ENCODE peak calls at places on chromosome 20, in seven cellular contexts. T is uterus, H is IMR-90, K is A549, D is Peyer's patch, F is stomach, E is adrenal gland. J is an unnamed sample.

GRCh38 chr20:58630063-58630462 is 21.0 kb upstream of the STX16 start:
- DNase-seq in T (no peak), H (peak), K (peak), D (no peak), F (no peak), E (no peak), J (no peak)

GRCh38 chr20:59015812-59016711 is 3.2 kb upstream of the TUBB1 start:
- DNase-seq in T (no peak), H (no peak), K (no peak), D (peak), F (no peak), E (no peak), J (peak)

GRCh38 chr20:38109657-38110524 is 55.2 kb downstream of the TGM2 start:
- DNase-seq in T (peak), H (peak), K (peak), D (peak), F (no peak), E (peak), J (peak)

GRCh38 chr20:37535443-37536132 is 7.9 kb upstream of the BLCAP start:
- DNase-seq in T (no peak), H (no peak), K (no peak), D (peak), F (no peak), E (no peak), J (no peak)

GRCh38 chr20:13852321-13852720 is 67.5 kb downstream of the NDUFAF5 start:
- DNase-seq in T (no peak), H (no peak), K (no peak), D (no peak), F (no peak), E (no peak), J (no peak)

GRCh38 chr20:51461306-51461705 is 81.2 kb downstream of the NFATC2 start:
- DNase-seq in T (no peak), H (no peak), K (no peak), D (no peak), F (no peak), E (no peak), J (no peak)

GRCh38 chr20:8601542-8601912 is 467.4 kb upstream of the PLCB4 start:
- DNase-seq in T (no peak), H (no peak), K (no peak), D (no peak), F (no peak), E (no peak), J (no peak)

GRCh38 chr20:57807418-57808265 is 97.8 kb upstream of the PMEPA1 start:
- DNase-seq in T (peak), H (no peak), K (no peak), D (no peak), F (no peak), E (no peak), J (no peak)

GRCh38 chr20:23350855-23351838 is 556 bp downstream of the NXT1 start:
- DNase-seq in T (peak), H (peak), K (peak), D (peak), F (peak), E (peak), J (peak)

DNA sequence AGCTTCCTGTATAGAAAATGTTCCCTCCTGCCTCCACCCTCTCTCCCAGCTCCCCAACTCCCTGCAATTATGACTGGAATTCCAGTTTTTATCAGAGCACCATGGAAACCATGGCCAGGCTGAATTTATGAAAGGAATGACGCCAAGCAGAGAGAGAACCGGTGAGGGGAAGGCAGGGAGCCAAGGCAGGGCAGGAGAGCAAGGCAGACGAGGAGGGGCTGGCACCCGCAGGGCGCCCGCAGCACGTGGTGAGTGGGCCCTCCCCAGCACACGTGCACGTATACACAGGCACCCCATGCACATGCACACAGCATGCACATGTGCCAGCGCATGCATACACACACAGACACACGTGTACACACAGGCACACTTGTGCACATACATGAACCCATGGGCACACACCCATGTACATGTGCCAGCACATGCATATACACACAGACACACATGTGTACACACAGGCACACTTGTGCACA is 27.4 kb upstream of the MRGBP start:
- DNase-seq in T (no peak), H (peak), K (no peak), D (no peak), F (peak), E (peak), J (no peak)
- TF ChIP-seq POLR2A in T (no peak), H (no peak), K (no peak), D (no peak), F (no peak), E (peak), J (no peak)

GRCh38 chr20:63478346-63479302 is 6.2 kb upstream of the KCNQ2 start:
- DNase-seq in T (no peak), H (no peak), K (no peak), D (no peak), F (no peak), E (no peak), J (no peak)
- TF ChIP-seq POLR2A in T (no peak), H (no peak), K (no peak), D (no peak), F (no peak), E (no peak), J (no peak)

GRCh38 chr20:3767434-3768341 is at the start of gene ADISSP:
- DNase-seq in T (peak), H (peak), K (peak), D (peak), F (peak), E (peak), J (peak)
- TF ChIP-seq POLR2A in T (peak), H (peak), K (peak), D (peak), F (no peak), E (peak), J (peak)

GRCh38 chr20:25207960-25208534 is 12.5 kb downstream of the ENTPD6 start:
- DNase-seq in T (no peak), H (no peak), K (no peak), D (no peak), F (peak), E (no peak), J (no peak)
- TF ChIP-seq POLR2A in T (no peak), H (no peak), K (no peak), D (no peak), F (no peak), E (no peak), J (no peak)

GRCh38 chr20:41214202-41214601 is 76.9 kb downstream of the PLCG1 start:
- DNase-seq in T (no peak), H (no peak), K (no peak), D (no peak), F (no peak), E (no peak), J (no peak)

GRCh38 chr20:41218466-41218865 is 81.1 kb downstream of the PLCG1 start:
- DNase-seq in T (no peak), H (peak), K (no peak), D (no peak), F (no peak), E (peak), J (no peak)

GRCh38 chr20:41217422-41217821 is 80.1 kb downstream of the PLCG1 start:
- DNase-seq in T (no peak), H (no peak), K (no peak), D (no peak), F (no peak), E (no peak), J (no peak)

GRCh38 chr20:41214666-41215065 is 77.3 kb downstream of the PLCG1 start:
- DNase-seq in T (no peak), H (no peak), K (no peak), D (no peak), F (no peak), E (no peak), J (no peak)

GRCh38 chr20:41213150-41213820 is 75.9 kb downstream of the PLCG1 start:
- DNase-seq in T (no peak), H (peak), K (no peak), D (no peak), F (no peak), E (peak), J (peak)
- TF ChIP-seq POLR2A in T (no peak), H (no peak), K (no peak), D (no peak), F (no peak), E (no peak), J (no peak)

GRCh38 chr20:3812259-3812681 is 8.1 kb upstream of the AP5S1 start:
- DNase-seq in T (no peak), H (no peak), K (no peak), D (no peak), F (no peak), E (no peak), J (no peak)
- TF ChIP-seq POLR2A in T (no peak), H (no peak), K (no peak), D (no peak), F (no peak), E (no peak), J (no peak)

GRCh38 chr20:42113236-42113635 is 495.1 kb upstream of the CHD6 start:
- DNase-seq in T (no peak), H (no peak), K (no peak), D (no peak), F (no peak), E (no peak), J (no peak)

GRCh38 chr20:42111349-42111748 is 493.2 kb upstream of the CHD6 start:
- DNase-seq in T (no peak), H (no peak), K (no peak), D (no peak), F (no peak), E (no peak), J (no peak)

GRCh38 chr20:42118001-42118400 is 499.8 kb upstream of the CHD6 start:
- DNase-seq in T (no peak), H (no peak), K (no peak), D (no peak), F (no peak), E (no peak), J (no peak)

GRCh38 chr20:42110301-42110700 is 492.1 kb upstream of the CHD6 start:
- DNase-seq in T (no peak), H (no peak), K (no peak), D (no peak), F (no peak), E (no peak), J (no peak)

DNA sequence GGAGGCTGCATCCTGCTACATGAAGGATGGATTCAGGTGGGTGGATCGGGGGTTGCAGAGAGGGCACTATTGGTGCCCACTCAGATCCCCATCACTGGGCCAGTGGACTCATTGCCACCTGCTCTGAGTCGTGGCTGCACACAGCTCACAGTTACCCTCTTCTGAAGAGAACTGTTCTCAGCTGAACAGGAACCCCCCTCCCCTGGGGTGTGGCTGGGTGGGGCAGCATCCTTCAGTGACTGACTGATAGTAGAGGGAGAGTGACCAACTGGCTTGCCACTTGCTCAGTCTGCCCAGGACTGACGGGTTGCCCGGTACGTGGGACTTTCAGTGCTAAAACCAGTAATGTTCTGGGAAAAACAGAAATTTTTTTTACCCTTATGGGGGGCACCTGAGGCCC is 494.0 kb upstream of the CHD6 start:
- DNase-seq in T (no peak), H (no peak), K (no peak), D (no peak), F (no peak), E (no peak), J (no peak)
- TF ChIP-seq POLR2A in T (no peak), H (no peak), K (no peak), D (no peak), F (no peak), E (no peak), J (no peak)